ENCODE peak calls at places on chromosome X, in four cellular contexts. One of them, this sample, is unnamed. For H3K4me1, the result is how much of the 10 kb centered on the place peaks cover.

GRCh38 chrX:23656684-23657083 is 10.6 kb upstream of the PRDX4 start:
- DNase-seq in H9: no peak
- DNase-seq in IMR-90: peak
- DNase-seq in H1: no peak
- DNase-seq in this sample: no peak

GRCh38 chrX:138026211-138026610 is 460.3 kb downstream of the ZIC3 start:
- DNase-seq in H9: no peak
- DNase-seq in IMR-90: no peak
- DNase-seq in H1: no peak
- DNase-seq in this sample: peak

GRCh38 chrX:10900585-10901289 is 210.4 kb upstream of the HCCS start:
- DNase-seq in H9: no peak
- DNase-seq in IMR-90: peak
- DNase-seq in H1: no peak
- DNase-seq in this sample: peak

GRCh38 chrX:102934624-102935023 is 2.4 kb upstream of the RAB40AL start:
- DNase-seq in H9: no peak
- DNase-seq in IMR-90: peak
- DNase-seq in H1: no peak
- DNase-seq in this sample: peak

GRCh38 chrX:97234471-97235097 is 350.9 kb downstream of the RPA4 start:
- DNase-seq in H9: no peak
- DNase-seq in IMR-90: no peak
- DNase-seq in H1: no peak
- DNase-seq in this sample: no peak

GRCh38 chrX:107025538-107025937 is 25.5 kb upstream of the MORC4 start:
- DNase-seq in H9: no peak
- DNase-seq in IMR-90: peak
- DNase-seq in H1: no peak
- DNase-seq in this sample: peak

GRCh38 chrX:116204947-116205346 is 34.4 kb downstream of the AGTR2 start:
- DNase-seq in H9: no peak
- DNase-seq in IMR-90: no peak
- DNase-seq in H1: no peak
- DNase-seq in this sample: peak

GRCh38 chrX:140123446-140123845 is 158.1 kb upstream of the CXorf66 start:
- DNase-seq in H9: peak
- DNase-seq in IMR-90: no peak
- DNase-seq in H1: no peak
- DNase-seq in this sample: peak

GRCh38 chrX:39527045-39527444 is 570.7 kb downstream of the BCOR start:
- DNase-seq in H9: no peak
- DNase-seq in IMR-90: peak
- DNase-seq in H1: no peak
- DNase-seq in this sample: no peak

GRCh38 chrX:34918091-34918736 is 24.4 kb upstream of the FAM47B start:
- DNase-seq in H9: no peak
- DNase-seq in IMR-90: peak
- DNase-seq in H1: no peak
- DNase-seq in this sample: no peak

GRCh38 chrX:107542500-107542899 is 85.8 kb upstream of the PRPS1 start:
- DNase-seq in H9: peak
- DNase-seq in IMR-90: peak
- DNase-seq in H1: no peak
- DNase-seq in this sample: peak

GRCh38 chrX:115709039-115709438 is 148.1 kb downstream of the PLS3 start:
- DNase-seq in H9: no peak
- DNase-seq in IMR-90: no peak
- DNase-seq in H1: no peak
- DNase-seq in this sample: no peak

GRCh38 chrX:54721424-54721823 is 76.6 kb downstream of the ITIH6 start:
- DNase-seq in H9: no peak
- DNase-seq in IMR-90: no peak
- DNase-seq in H1: no peak
- DNase-seq in this sample: no peak

GRCh38 chrX:65508851-65509250 is 25.7 kb downstream of the LAS1L start:
- DNase-seq in H9: no peak
- DNase-seq in IMR-90: no peak
- DNase-seq in H1: no peak
- DNase-seq in this sample: peak

GRCh38 chrX:51954592-51954991 is 61.2 kb downstream of the MAGED1 start:
- DNase-seq in H9: no peak
- DNase-seq in IMR-90: no peak
- DNase-seq in H1: no peak
- DNase-seq in this sample: no peak

GRCh38 chrX:103686199-103687072 is at the start of gene MORF4L2:
- DNase-seq in H9: peak
- DNase-seq in IMR-90: peak
- DNase-seq in H1: peak
- DNase-seq in this sample: peak

GRCh38 chrX:107272431-107272921 is 66.1 kb downstream of the DNAAF6 start:
- DNase-seq in H9: peak
- DNase-seq in IMR-90: no peak
- DNase-seq in H1: no peak
- DNase-seq in this sample: peak

GRCh38 chrX:115393271-115393670 is 103.8 kb downstream of the LUZP4 start:
- DNase-seq in H9: no peak
- DNase-seq in IMR-90: peak
- DNase-seq in H1: no peak
- DNase-seq in this sample: no peak

GRCh38 chrX:124619710-124620109 is 273.3 kb downstream of the SH2D1A start:
- DNase-seq in H9: no peak
- DNase-seq in IMR-90: no peak
- DNase-seq in H1: no peak
- DNase-seq in this sample: no peak

GRCh38 chrX:113906168-113906567 is 677.7 kb upstream of the HTR2C start:
- DNase-seq in H9: no peak
- DNase-seq in IMR-90: no peak
- DNase-seq in H1: no peak
- DNase-seq in this sample: no peak

GRCh38 chrX:41922694-41923171 is 621 bp downstream of the CASK start:
- DNase-seq in H9: peak
- DNase-seq in IMR-90: no peak
- DNase-seq in H1: no peak
- DNase-seq in this sample: peak

GRCh38 chrX:7191681-7192110 is 43.7 kb upstream of the PUDP start:
- DNase-seq in H9: peak
- DNase-seq in IMR-90: peak
- DNase-seq in H1: no peak
- DNase-seq in this sample: peak

GRCh38 chrX:148580016-148580415 is 79.6 kb downstream of the AFF2 start:
- DNase-seq in H9: no peak
- DNase-seq in IMR-90: no peak
- DNase-seq in H1: no peak
- DNase-seq in this sample: no peak

GRCh38 chrX:154142950-154143745 is 895 bp upstream of the OPN1LW start:
- DNase-seq in H9: no peak
- DNase-seq in IMR-90: no peak
- DNase-seq in H1: no peak
- DNase-seq in this sample: no peak

GRCh38 chrX:70132877-70133302 is 357 bp upstream of the IGBP1 start:
- DNase-seq in H9: no peak
- DNase-seq in IMR-90: peak
- DNase-seq in H1: no peak
- DNase-seq in this sample: no peak

GRCh38 chrX:155841232-155841631 is 39.9 kb upstream of the VAMP7 start:
- DNase-seq in H9: no peak
- DNase-seq in IMR-90: no peak
- DNase-seq in H1: no peak
- DNase-seq in this sample: no peak

GRCh38 chrX:85503258-85504158 is 124.0 kb upstream of the POF1B start:
- DNase-seq in H9: no peak
- DNase-seq in IMR-90: no peak
- DNase-seq in H1: no peak
- DNase-seq in this sample: peak

GRCh38 chrX:85504381-85504780 is 124.9 kb upstream of the POF1B start:
- DNase-seq in H9: no peak
- DNase-seq in IMR-90: no peak
- DNase-seq in H1: no peak
- DNase-seq in this sample: no peak

GRCh38 chrX:85493821-85494220 is 114.4 kb upstream of the POF1B start:
- DNase-seq in H9: no peak
- DNase-seq in IMR-90: no peak
- DNase-seq in H1: no peak
- DNase-seq in this sample: no peak

GRCh38 chrX:85501349-85501748 is 121.9 kb upstream of the POF1B start:
- DNase-seq in H9: no peak
- DNase-seq in IMR-90: no peak
- DNase-seq in H1: no peak
- DNase-seq in this sample: no peak

GRCh38 chrX:85499400-85499799 is 119.9 kb upstream of the POF1B start:
- DNase-seq in H9: no peak
- DNase-seq in IMR-90: no peak
- DNase-seq in H1: no peak
- DNase-seq in this sample: peak
- H3K27ac ChIP-seq in H9: no peak
- H3K27ac ChIP-seq in IMR-90: no peak
- H3K27ac ChIP-seq in H1: no peak
- H3K27ac ChIP-seq in this sample: no peak

DNA sequence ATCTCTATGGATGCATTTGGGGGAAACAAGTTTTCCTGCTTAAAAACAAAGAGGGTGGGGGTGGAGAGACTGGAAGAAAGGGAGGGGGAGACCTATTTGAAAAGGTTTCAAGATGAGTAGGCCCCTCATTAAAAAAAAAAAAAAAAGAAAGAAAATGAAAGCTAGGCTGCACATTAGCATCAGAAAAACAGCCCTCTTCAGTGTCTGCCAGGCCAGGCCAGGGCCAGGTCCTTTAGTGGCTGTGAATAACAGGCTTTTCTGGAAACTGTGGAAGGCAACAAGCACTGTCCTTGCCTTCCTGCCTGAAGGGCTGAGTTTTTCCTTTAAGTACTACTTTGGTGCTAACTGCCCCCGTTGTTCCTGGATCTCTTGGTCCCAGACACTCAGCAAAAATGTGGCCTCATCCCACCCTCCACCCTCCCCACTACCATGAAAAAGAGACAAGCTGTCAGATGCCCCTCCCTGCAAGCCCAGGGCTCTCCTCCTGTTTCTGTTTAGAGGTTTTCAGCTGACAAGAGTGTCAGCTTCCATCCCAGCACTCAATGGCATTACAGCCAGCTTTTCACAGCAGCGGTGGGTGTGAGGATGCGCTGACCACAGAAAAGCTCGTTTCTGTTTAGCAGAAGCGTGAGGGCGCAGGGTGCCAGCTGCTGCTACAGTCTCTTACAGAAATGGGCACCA is 174.1 kb downstream of the NHS start:
- DNase-seq in H9: no peak
- DNase-seq in IMR-90: no peak
- DNase-seq in H1: no peak
- DNase-seq in this sample: no peak
- H3K56ac ChIP-seq in H9: no peak
- H3K56ac ChIP-seq in IMR-90: no peak
- H3K56ac ChIP-seq in H1: no peak
- H3K56ac ChIP-seq in this sample: no peak

GRCh38 chrX:130170752-130171445 is 863 bp upstream of the RAB33A start:
- DNase-seq in H9: peak
- DNase-seq in IMR-90: no peak
- DNase-seq in H1: no peak
- DNase-seq in this sample: peak
- H3K4me1 ChIP-seq in H9: under half
- H3K4me1 ChIP-seq in IMR-90: under half
- H3K4me1 ChIP-seq in H1: under half
- H3K4me1 ChIP-seq in this sample: under half

DNA sequence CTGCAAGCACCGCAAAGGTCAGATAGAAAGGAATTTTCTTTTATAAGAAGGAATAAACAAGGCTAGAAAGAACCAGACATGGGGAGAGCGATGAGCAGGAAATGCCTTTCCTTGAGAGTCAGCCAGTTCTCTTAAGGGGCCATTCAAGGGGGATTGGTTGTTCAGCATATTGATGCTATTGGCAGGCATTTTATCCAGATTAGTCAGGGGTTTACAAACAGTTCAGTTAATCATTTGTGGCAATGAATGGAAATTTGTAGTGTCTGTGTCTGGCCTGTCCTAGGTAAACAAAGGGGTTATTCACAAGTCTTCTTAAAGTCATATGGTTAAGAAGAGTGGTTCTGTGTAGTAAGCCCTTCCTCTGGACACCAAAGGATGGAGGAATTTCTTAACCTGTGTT is 184.7 kb upstream of the FRMPD4 start:
- DNase-seq in H9: no peak
- DNase-seq in IMR-90: peak
- DNase-seq in H1: no peak
- DNase-seq in this sample: peak
- H3K27ac ChIP-seq in H9: no peak
- H3K27ac ChIP-seq in IMR-90: no peak
- H3K27ac ChIP-seq in H1: no peak
- H3K27ac ChIP-seq in this sample: no peak

GRCh38 chrX:130915302-130915701 is 12.3 kb upstream of the ENOX2 start:
- DNase-seq in H9: no peak
- DNase-seq in IMR-90: peak
- DNase-seq in H1: no peak
- DNase-seq in this sample: no peak
- H3K56ac ChIP-seq in H9: no peak
- H3K56ac ChIP-seq in IMR-90: no peak
- H3K56ac ChIP-seq in H1: no peak
- H3K56ac ChIP-seq in this sample: no peak

DNA sequence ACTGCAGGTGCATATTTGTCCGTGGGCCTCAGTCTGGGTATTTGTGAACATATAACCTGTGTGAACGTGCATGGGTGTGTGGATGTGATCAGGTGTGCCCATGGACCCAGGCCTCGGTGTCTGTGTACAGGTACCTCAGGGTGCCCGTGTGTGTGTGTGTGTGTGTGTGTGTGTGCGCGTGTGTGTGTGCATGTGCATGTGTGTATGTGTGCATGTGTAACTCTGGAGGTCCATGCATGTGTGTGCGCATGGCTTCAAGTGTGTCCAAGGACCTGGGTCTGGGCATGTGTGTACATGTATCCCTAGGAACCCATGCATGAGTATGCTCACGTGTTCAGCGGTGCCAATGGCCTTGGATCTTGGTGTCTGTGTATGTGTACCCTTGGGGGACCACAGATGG is 15.8 kb downstream of the FTSJ1 start:
- DNase-seq in H9: no peak
- DNase-seq in IMR-90: no peak
- DNase-seq in H1: no peak
- DNase-seq in this sample: no peak
- H3K4me1 ChIP-seq in H9: under half
- H3K4me1 ChIP-seq in IMR-90: under half
- H3K4me1 ChIP-seq in H1: under half
- H3K4me1 ChIP-seq in this sample: under half

DNA sequence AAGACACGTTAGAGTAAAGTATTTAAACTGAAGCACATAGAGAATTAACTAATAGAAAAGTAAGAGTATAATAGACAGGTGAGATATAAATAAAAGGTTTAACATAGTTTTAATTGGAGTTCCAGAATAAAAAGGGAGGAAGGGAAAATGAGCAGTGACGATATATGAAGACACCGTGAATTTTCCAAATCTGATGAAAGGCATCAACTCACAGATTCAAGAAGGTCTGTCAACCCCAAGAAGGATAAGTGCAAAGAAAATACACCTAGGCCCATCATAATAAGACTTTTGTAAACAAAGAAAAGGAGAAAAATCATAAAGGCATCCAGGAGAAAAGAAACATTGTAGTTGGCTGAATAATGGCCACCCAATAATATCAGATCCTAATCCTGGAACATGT is 43.9 kb upstream of the RAP2C start:
- DNase-seq in H9: no peak
- DNase-seq in IMR-90: no peak
- DNase-seq in H1: no peak
- DNase-seq in this sample: no peak
- H3K27ac ChIP-seq in H9: no peak
- H3K27ac ChIP-seq in IMR-90: no peak
- H3K27ac ChIP-seq in H1: no peak
- H3K27ac ChIP-seq in this sample: no peak